ENCODE peak calls at places on chromosomes 3 and 15, in ten cellular contexts. Y is neural crest cell; B is B cell; K is renal cortical epithelial cell; H is NCI-H1417; Z is stimulated activated naive B cell treated with anti-CD40 and anti-IgM and Interleukin-4, amounts not matched to agents 10 μg/mL and 1 μg/mL and 100 μg/mL, for 72 hours; T is posterior vena cava; S is fibroblast of pulmonary artery; V is heart right ventricle; E is AG04449. D is an unnamed sample.

GRCh38 chr3:160753953-160754352 is 2.1 kb upstream of the PPM1L start:
- DNase-seq in V (no peak), Y (no peak), E (no peak), Z (no peak), H (no peak), T (no peak), B (no peak), S (no peak), K (no peak), D (no peak)

GRCh38 chr15:84929795-84930371 is 45.4 kb downstream of the SLC28A1 start:
- DNase-seq in V (no peak), T (peak), Y (no peak), K (peak), Z (peak), S (no peak), B (no peak), H (no peak), E (no peak), D (no peak)

GRCh38 chr3:185060655-185061054 is 92.2 kb downstream of the C3orf70 start:
- DNase-seq in B (no peak), Y (no peak), T (no peak), S (no peak), E (no peak), V (no peak), H (no peak), Z (no peak), K (no peak), D (no peak)

GRCh38 chr15:37081985-37082384 is 18.4 kb downstream of the MEIS2 start:
- DNase-seq in K (peak), T (no peak), Z (no peak), H (no peak), E (no peak), S (no peak), V (no peak), B (no peak), Y (no peak), D (no peak)

GRCh38 chr3:30675006-30675405 is 68.6 kb downstream of the TGFBR2 start:
- DNase-seq in H (no peak), Z (no peak), T (no peak), Y (no peak), E (no peak), K (no peak), S (no peak), B (no peak), V (no peak), D (no peak)

GRCh38 chr15:39979606-39980005 is 45.7 kb downstream of the EIF2AK4 start:
- DNase-seq in Z (no peak), S (no peak), V (no peak), T (no peak), H (no peak), E (no peak), Y (no peak), K (no peak), B (no peak), D (no peak)

GRCh38 chr15:31024330-31024729 is 32.9 kb upstream of the MTMR10 start:
- DNase-seq in S (peak), H (no peak), K (peak), V (no peak), B (no peak), E (peak), Z (no peak), T (no peak), Y (no peak), D (no peak)

GRCh38 chr3:14598143-14598569 is 53.4 kb upstream of the CCDC174 start:
- DNase-seq in Z (no peak), T (peak), H (no peak), B (no peak), Y (peak), E (no peak), V (no peak), K (peak), S (peak), D (no peak)

GRCh38 chr3:146513386-146514051 is 30.9 kb downstream of the PLSCR1 start:
- DNase-seq in Z (no peak), V (no peak), H (no peak), B (no peak), T (no peak), Y (no peak), K (peak), E (no peak), S (no peak), D (no peak)